ENCODE peak calls at places on chromosomes 4 and X, in six cellular contexts. One of them, this sample, is unnamed.

GRCh38 chrX:71923516-71923915 is 12.9 kb downstream of the NHSL2 start:
- DNase-seq in neural crest cell: no peak
- DNase-seq in prostate gland: no peak
- DNase-seq in left cardiac atrium: no peak
- DNase-seq in activated CD8-positive, alpha-beta memory T cell treated with anti-CD3 and anti-CD28 coated beads for 4 hours: no peak
- DNase-seq in stimulated activated CD4-positive, alpha-beta T cell treated with anti-CD3 and anti-CD28 coated beads, Interleukin-4, amount 100 ng/mL, for 1 hour: no peak
- DNase-seq in this sample: no peak

GRCh38 chr4:176277162-176277904 is 8.3 kb upstream of the ASB5 start:
- DNase-seq in neural crest cell: peak
- DNase-seq in prostate gland: peak
- DNase-seq in left cardiac atrium: peak
- DNase-seq in activated CD8-positive, alpha-beta memory T cell treated with anti-CD3 and anti-CD28 coated beads for 4 hours: no peak
- DNase-seq in stimulated activated CD4-positive, alpha-beta T cell treated with anti-CD3 and anti-CD28 coated beads, Interleukin-4, amount 100 ng/mL, for 1 hour: peak
- DNase-seq in this sample: no peak

GRCh38 chrX:100410901-100411801 is 1.1 kb upstream of the PCDH19 start:
- DNase-seq in neural crest cell: no peak
- DNase-seq in prostate gland: no peak
- DNase-seq in left cardiac atrium: peak
- DNase-seq in activated CD8-positive, alpha-beta memory T cell treated with anti-CD3 and anti-CD28 coated beads for 4 hours: no peak
- DNase-seq in stimulated activated CD4-positive, alpha-beta T cell treated with anti-CD3 and anti-CD28 coated beads, Interleukin-4, amount 100 ng/mL, for 1 hour: no peak
- DNase-seq in this sample: no peak

GRCh38 chr4:123495530-123495929 is 98.9 kb downstream of the SPRY1 start:
- DNase-seq in neural crest cell: no peak
- DNase-seq in prostate gland: no peak
- DNase-seq in left cardiac atrium: no peak
- DNase-seq in activated CD8-positive, alpha-beta memory T cell treated with anti-CD3 and anti-CD28 coated beads for 4 hours: no peak
- DNase-seq in stimulated activated CD4-positive, alpha-beta T cell treated with anti-CD3 and anti-CD28 coated beads, Interleukin-4, amount 100 ng/mL, for 1 hour: no peak
- DNase-seq in this sample: no peak

GRCh38 chr4:3286335-3287175 is 6.3 kb upstream of the RGS12 start:
- DNase-seq in neural crest cell: no peak
- DNase-seq in prostate gland: no peak
- DNase-seq in left cardiac atrium: peak
- DNase-seq in activated CD8-positive, alpha-beta memory T cell treated with anti-CD3 and anti-CD28 coated beads for 4 hours: no peak
- DNase-seq in stimulated activated CD4-positive, alpha-beta T cell treated with anti-CD3 and anti-CD28 coated beads, Interleukin-4, amount 100 ng/mL, for 1 hour: no peak
- DNase-seq in this sample: no peak

GRCh38 chrX:10049246-10049645 is 82.1 kb downstream of the CLDN34 start:
- DNase-seq in neural crest cell: no peak
- DNase-seq in prostate gland: no peak
- DNase-seq in left cardiac atrium: no peak
- DNase-seq in activated CD8-positive, alpha-beta memory T cell treated with anti-CD3 and anti-CD28 coated beads for 4 hours: no peak
- DNase-seq in stimulated activated CD4-positive, alpha-beta T cell treated with anti-CD3 and anti-CD28 coated beads, Interleukin-4, amount 100 ng/mL, for 1 hour: no peak
- DNase-seq in this sample: no peak

GRCh38 chrX:154349359-154349935 is 25.0 kb downstream of the FLNA start:
- DNase-seq in neural crest cell: no peak
- DNase-seq in prostate gland: no peak
- DNase-seq in left cardiac atrium: peak
- DNase-seq in activated CD8-positive, alpha-beta memory T cell treated with anti-CD3 and anti-CD28 coated beads for 4 hours: no peak
- DNase-seq in stimulated activated CD4-positive, alpha-beta T cell treated with anti-CD3 and anti-CD28 coated beads, Interleukin-4, amount 100 ng/mL, for 1 hour: no peak
- DNase-seq in this sample: peak

GRCh38 chr4:75497133-75497532 is 17.1 kb downstream of the RCHY1 start:
- DNase-seq in neural crest cell: no peak
- DNase-seq in prostate gland: no peak
- DNase-seq in left cardiac atrium: no peak
- DNase-seq in activated CD8-positive, alpha-beta memory T cell treated with anti-CD3 and anti-CD28 coated beads for 4 hours: no peak
- DNase-seq in stimulated activated CD4-positive, alpha-beta T cell treated with anti-CD3 and anti-CD28 coated beads, Interleukin-4, amount 100 ng/mL, for 1 hour: no peak
- DNase-seq in this sample: no peak

GRCh38 chr4:15958562-15958961 is 4.4 kb downstream of the FGFBP2 start:
- DNase-seq in neural crest cell: no peak
- DNase-seq in prostate gland: no peak
- DNase-seq in left cardiac atrium: no peak
- DNase-seq in activated CD8-positive, alpha-beta memory T cell treated with anti-CD3 and anti-CD28 coated beads for 4 hours: no peak
- DNase-seq in stimulated activated CD4-positive, alpha-beta T cell treated with anti-CD3 and anti-CD28 coated beads, Interleukin-4, amount 100 ng/mL, for 1 hour: no peak
- DNase-seq in this sample: no peak

GRCh38 chrX:47232803-47233332 is at the start of gene USP11:
- DNase-seq in neural crest cell: peak
- DNase-seq in prostate gland: no peak
- DNase-seq in left cardiac atrium: peak
- DNase-seq in activated CD8-positive, alpha-beta memory T cell treated with anti-CD3 and anti-CD28 coated beads for 4 hours: peak
- DNase-seq in stimulated activated CD4-positive, alpha-beta T cell treated with anti-CD3 and anti-CD28 coated beads, Interleukin-4, amount 100 ng/mL, for 1 hour: peak
- DNase-seq in this sample: no peak

GRCh38 chr4:168600796-168601583 is 104.1 kb downstream of the PALLD start:
- DNase-seq in neural crest cell: no peak
- DNase-seq in prostate gland: peak
- DNase-seq in left cardiac atrium: no peak
- DNase-seq in activated CD8-positive, alpha-beta memory T cell treated with anti-CD3 and anti-CD28 coated beads for 4 hours: no peak
- DNase-seq in stimulated activated CD4-positive, alpha-beta T cell treated with anti-CD3 and anti-CD28 coated beads, Interleukin-4, amount 100 ng/mL, for 1 hour: no peak
- DNase-seq in this sample: no peak

GRCh38 chrX:40150503-40150902 is 52.7 kb upstream of the BCOR start:
- DNase-seq in neural crest cell: no peak
- DNase-seq in prostate gland: no peak
- DNase-seq in left cardiac atrium: no peak
- DNase-seq in activated CD8-positive, alpha-beta memory T cell treated with anti-CD3 and anti-CD28 coated beads for 4 hours: no peak
- DNase-seq in stimulated activated CD4-positive, alpha-beta T cell treated with anti-CD3 and anti-CD28 coated beads, Interleukin-4, amount 100 ng/mL, for 1 hour: no peak
- DNase-seq in this sample: no peak

This sample was measured in RWPE2.